ENCODE peak calls at places on chromosomes 13 and 19, in four cellular contexts. J is ACHN, F is natural killer cell, I is posterior cingulate gyrus. R is an unnamed sample.

GRCh38 chr19:18741566-18742121 is 49.5 kb downstream of the COMP start:
- DNase-seq in J (no peak), F (no peak), I (no peak), R (no peak)

GRCh38 chr19:29511768-29512167 is 14.0 kb upstream of the VSTM2B start:
- DNase-seq in J (no peak), F (no peak), I (no peak), R (no peak)

GRCh38 chr19:54606891-54607781 is 13.7 kb downstream of the LILRA1 start:
- DNase-seq in J (no peak), F (no peak), I (no peak), R (no peak)

GRCh38 chr13:24050292-24050711 is 110.2 kb upstream of the SPATA13 start:
- DNase-seq in J (no peak), F (no peak), I (peak), R (no peak)

GRCh38 chr13:41356788-41357187 is 45.7 kb downstream of the NAA16 start:
- DNase-seq in J (no peak), F (no peak), I (no peak), R (no peak)

GRCh38 chr13:36067619-36068456 is 63.3 kb downstream of the DCLK1 start:
- DNase-seq in J (no peak), F (no peak), I (no peak), R (no peak)

GRCh38 chr13:78478183-78478582 is 125.2 kb downstream of the POU4F1 start:
- DNase-seq in J (no peak), F (no peak), I (no peak), R (no peak)

GRCh38 chr19:17873661-17874422 is 2.1 kb downstream of the SLC5A5 start:
- DNase-seq in J (no peak), F (peak), I (no peak), R (peak)

GRCh38 chr13:28408235-28408848 is 86.6 kb downstream of the FLT1 start:
- DNase-seq in J (no peak), F (no peak), I (no peak), R (no peak)

GRCh38 chr19:31121501-31121900 is 227.7 kb downstream of the TSHZ3 start:
- DNase-seq in J (no peak), F (no peak), I (no peak), R (no peak)

GRCh38 chr19:50820086-50820485 is 3.5 kb downstream of the KLK1 start:
- DNase-seq in J (no peak), F (no peak), I (no peak), R (no peak)

GRCh38 chr19:46426035-46426505 is 2.7 kb downstream of the PNMA8C start:
- DNase-seq in J (peak), F (no peak), I (no peak), R (no peak)

GRCh38 chr19:3365447-3366103 is 808 bp upstream of the NFIC start:
- DNase-seq in J (peak), F (no peak), I (no peak), R (no peak)

GRCh38 chr13:71606818-71607217 is 260.2 kb downstream of the DACH1 start:
- DNase-seq in J (no peak), F (no peak), I (no peak), R (no peak)

GRCh38 chr13:37014609-37015008 is 14.0 kb downstream of the EXOSC8 start:
- DNase-seq in J (no peak), F (no peak), I (no peak), R (no peak)

GRCh38 chr13:44365008-44365407 is 8.6 kb upstream of the SERP2 start:
- DNase-seq in J (no peak), F (no peak), I (no peak), R (no peak)

GRCh38 chr13:76692326-76692725 is 193.9 kb downstream of the KCTD12 start:
- DNase-seq in J (no peak), F (no peak), I (no peak), R (no peak)

GRCh38 chr13:34124912-34125311 is 307.0 kb downstream of the RFC3 start:
- DNase-seq in J (no peak), F (no peak), I (no peak), R (no peak)

GRCh38 chr13:50127726-50128291 is 112.6 kb downstream of the KCNRG start:
- DNase-seq in J (no peak), F (no peak), I (no peak), R (no peak)

GRCh38 chr13:48808689-48809088 is 155.0 kb downstream of the CYSLTR2 start:
- DNase-seq in J (peak), F (no peak), I (no peak), R (peak)

GRCh38 chr13:75365724-75366173 is 116.2 kb downstream of the TBC1D4 start:
- DNase-seq in J (peak), F (no peak), I (no peak), R (no peak)

GRCh38 chr13:112519517-112520060 is 68.4 kb downstream of the TUBGCP3 start:
- DNase-seq in J (no peak), F (no peak), I (no peak), R (no peak)

GRCh38 chr13:49530452-49530851 is 34.7 kb downstream of the PHF11 start:
- DNase-seq in J (no peak), F (no peak), I (no peak), R (no peak)

GRCh38 chr19:38003427-38004099 is 96.6 kb downstream of the SIPA1L3 start:
- DNase-seq in J (peak), F (no peak), I (peak), R (no peak)

GRCh38 chr13:84985860-84986259 is 813.4 kb downstream of the SLITRK6 start:
- DNase-seq in J (no peak), F (no peak), I (no peak), R (peak)

GRCh38 chr13:24217601-24218281 is 57.2 kb downstream of the SPATA13 start:
- DNase-seq in J (no peak), F (no peak), I (no peak), R (no peak)

GRCh38 chr13:110396913-110397379 is 89.9 kb downstream of the COL4A2 start:
- DNase-seq in J (peak), F (no peak), I (no peak), R (no peak)

GRCh38 chr13:93951153-93951552 is 528.3 kb downstream of the DCT start:
- DNase-seq in J (peak), F (no peak), I (no peak), R (no peak)

GRCh38 chr13:19169496-19169895 is 12.1 kb downstream of the TUBA3C start:
- DNase-seq in J (no peak), F (no peak), I (no peak), R (no peak)

GRCh38 chr13:112451512-112452379 is 75.6 kb downstream of the SPACA7 start:
- DNase-seq in J (no peak), F (peak), I (no peak), R (no peak)

GRCh38 chr13:55418095-55418494 is 1722.6 kb upstream of the PRR20A start:
- DNase-seq in J (no peak), F (no peak), I (no peak), R (no peak)

GRCh38 chr19:47005873-47006272 is 13.8 kb upstream of the NPAS1 start:
- DNase-seq in J (no peak), F (no peak), I (no peak), R (no peak)

GRCh38 chr19:21519488-21519887 is 14.1 kb downstream of the ZNF429 start:
- DNase-seq in J (no peak), F (no peak), I (no peak), R (no peak)

GRCh38 chr19:40025938-40026596 is 29.2 kb downstream of the ZNF546 start:
- DNase-seq in J (no peak), F (no peak), I (no peak), R (no peak)

GRCh38 chr13:80430561-80430960 is 89.6 kb upstream of the SPRY2 start:
- DNase-seq in J (no peak), F (no peak), I (no peak), R (no peak)

GRCh38 chr13:78657699-78658629 is 991 bp downstream of the OBI1 start:
- DNase-seq in J (peak), F (no peak), I (no peak), R (peak)

GRCh38 chr13:35478384-35479222 is 2.1 kb upstream of the MAB21L1 start:
- DNase-seq in J (no peak), F (no peak), I (no peak), R (no peak)

GRCh38 chr13:77358001-77358400 is 31.1 kb upstream of the MYCBP2 start:
- DNase-seq in J (no peak), F (no peak), I (no peak), R (no peak)

GRCh38 chr13:71285700-71286099 is 581.3 kb downstream of the DACH1 start:
- DNase-seq in J (no peak), F (no peak), I (no peak), R (peak)